ENCODE peak calls at places on chromosomes 4 and X, in six cellular contexts. U, C, L, Y, B and J are unnamed samples.

GRCh38 chr4:14403132-14403531 is 599.1 kb upstream of the CPEB2 start:
- DNase-seq in B (no peak), L (no peak), Y (no peak), C (no peak), U (no peak), J (no peak)

GRCh38 chr4:37726666-37727065 is 40.5 kb upstream of the RELL1 start:
- DNase-seq in C (no peak), Y (no peak), B (no peak), L (no peak), U (no peak), J (peak; percentile 48)

GRCh38 chr4:179989975-179990374 is 2253.2 kb upstream of the TENM3 start:
- DNase-seq in L (no peak), Y (no peak), C (no peak), U (no peak), B (no peak), J (no peak)

GRCh38 chr4:41169256-41169655 is 45.1 kb downstream of the APBB2 start:
- DNase-seq in B (no peak), U (no peak), L (no peak), Y (no peak), C (no peak), J (no peak)

GRCh38 chrX:39982927-39983326 is 114.8 kb downstream of the BCOR start:
- DNase-seq in U (no peak), Y (no peak), B (no peak), L (no peak), C (no peak), J (no peak)

GRCh38 chrX:107537815-107538214 is 88.4 kb downstream of the FRMPD3 start:
- DNase-seq in Y (no peak), B (peak; percentile 31), C (no peak), L (peak; percentile 29), U (peak; percentile 66), J (peak; percentile 50)

GRCh38 chr4:176753049-176753448 is 39.7 kb downstream of the VEGFC start:
- DNase-seq in C (no peak), L (peak; percentile 50), U (no peak), Y (no peak), B (no peak), J (peak; percentile 95)

GRCh38 chrX:46599051-46599560 is 25.5 kb downstream of the CHST7 start:
- DNase-seq in U (no peak), L (no peak), Y (no peak), B (no peak), C (no peak), J (peak; percentile 40)

GRCh38 chrX:38868941-38869378 is 67.7 kb downstream of the MID1IP1 start:
- DNase-seq in Y (peak; percentile 61), C (peak; percentile 26), L (peak; percentile 1), B (no peak), U (no peak), J (peak; percentile 75)

GRCh38 chrX:74550295-74550802 is 64.1 kb downstream of the RLIM start:
- DNase-seq in B (peak; percentile 51), C (peak; percentile 50), U (peak; percentile 81), Y (peak; percentile 67), L (peak; percentile 77), J (peak; percentile 67)

GRCh38 chr4:94413085-94413685 is 38.6 kb upstream of the PDLIM5 start:
- DNase-seq in C (no peak), B (no peak), U (no peak), L (no peak), Y (no peak), J (peak; percentile 26)

GRCh38 chrX:39493168-39493567 is 604.6 kb downstream of the BCOR start:
- DNase-seq in U (no peak), Y (no peak), C (no peak), B (no peak), L (no peak), J (no peak)

GRCh38 chrX:107562482-107562881 is 65.8 kb upstream of the PRPS1 start:
- DNase-seq in B (no peak), L (no peak), Y (no peak), U (no peak), C (no peak), J (peak; percentile 88)

GRCh38 chrX:114924846-114925245 is 92.6 kb downstream of the IL13RA2 start:
- DNase-seq in Y (no peak), L (no peak), U (no peak), C (no peak), B (no peak), J (peak; percentile 44)

GRCh38 chrX:15943393-15943792 is 88.8 kb upstream of the AP1S2 start:
- DNase-seq in U (no peak), B (no peak), L (no peak), Y (no peak), C (no peak), J (no peak)

GRCh38 chr4:149291463-149291862 is 524.2 kb downstream of the IQCM start:
- DNase-seq in Y (no peak), C (no peak), U (no peak), L (peak; percentile 13), B (no peak), J (peak; percentile 43)

GRCh38 chr4:112517067-112517588 is 1.1 kb upstream of the NEUROG2 start:
- DNase-seq in C (no peak), B (no peak), Y (no peak), U (no peak), L (no peak), J (no peak)

GRCh38 chrX:47568656-47569295 is 7.8 kb downstream of the ARAF start:
- DNase-seq in C (no peak), Y (no peak), B (no peak), L (no peak), U (peak; percentile 48), J (no peak)

GRCh38 chr4:22668301-22668700 is 24.4 kb upstream of the GBA3 start:
- DNase-seq in B (no peak), C (no peak), Y (no peak), L (no peak), U (no peak), J (peak; percentile 22)

GRCh38 chr4:46505131-46505530 is 115.2 kb upstream of the GABRA2 start:
- DNase-seq in C (no peak), Y (no peak), B (no peak), U (no peak), L (no peak), J (no peak)

GRCh38 chr4:46506876-46507275 is 116.9 kb upstream of the GABRA2 start:
- DNase-seq in B (no peak), Y (no peak), C (no peak), L (no peak), U (no peak), J (no peak)

GRCh38 chr4:46503739-46504138 is 113.8 kb upstream of the GABRA2 start:
- DNase-seq in B (no peak), U (no peak), L (no peak), C (no peak), Y (no peak), J (no peak)

DNA sequence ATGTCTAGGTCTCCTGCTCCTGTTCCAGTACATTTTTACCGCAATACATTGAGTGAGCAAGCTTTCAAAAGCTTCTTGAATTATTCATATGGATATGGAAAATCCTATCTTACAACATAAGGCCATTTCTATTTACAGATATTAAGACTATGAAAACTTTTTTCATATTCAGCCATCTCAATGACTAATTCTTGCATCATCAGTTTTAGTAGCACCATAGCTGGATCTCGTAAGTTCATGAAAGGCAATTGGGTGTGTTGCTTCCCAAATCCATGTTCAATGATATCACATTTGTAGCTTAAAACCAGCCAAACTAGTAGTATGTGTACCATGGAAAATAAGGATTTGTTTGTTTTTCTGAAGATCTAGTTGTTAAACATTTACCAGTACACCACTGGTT is 118.3 kb upstream of the GABRA2 start:
- DNase-seq in L (no peak), Y (no peak), B (no peak), U (no peak), C (no peak), J (no peak)
- H3K4me3 ChIP-seq in L (no peak overlapping the region), Y (no peak overlapping the region), B (no peak overlapping the region), U (no peak overlapping the region), C (no peak overlapping the region), J (no peak overlapping the region)

GRCh38 chrX:154396948-154397887 is 959 bp upstream of the RPL10 start:
- DNase-seq in B (no peak), L (peak; percentile 61), U (peak; percentile 82), C (peak; percentile 49), Y (peak; percentile 71), J (peak; percentile 46)
- TF ChIP-seq POLR2A in B (no peak), L (no peak), U (peak; percentile 49), C (no peak), Y (peak; percentile 32), J (no peak)

GRCh38 chr4:78926825-78927224 is 12.4 kb downstream of the PAQR3 start:
- DNase-seq in U (no peak), L (no peak), B (no peak), C (no peak), Y (no peak), J (no peak)

GRCh38 chr4:78922207-78922606 is 17.0 kb downstream of the PAQR3 start:
- DNase-seq in Y (no peak), C (no peak), B (no peak), L (no peak), U (no peak), J (peak; percentile 83)

GRCh38 chr4:78928835-78929234 is 10.4 kb downstream of the PAQR3 start:
- DNase-seq in L (no peak), U (no peak), C (no peak), Y (no peak), B (no peak), J (no peak)

DNA sequence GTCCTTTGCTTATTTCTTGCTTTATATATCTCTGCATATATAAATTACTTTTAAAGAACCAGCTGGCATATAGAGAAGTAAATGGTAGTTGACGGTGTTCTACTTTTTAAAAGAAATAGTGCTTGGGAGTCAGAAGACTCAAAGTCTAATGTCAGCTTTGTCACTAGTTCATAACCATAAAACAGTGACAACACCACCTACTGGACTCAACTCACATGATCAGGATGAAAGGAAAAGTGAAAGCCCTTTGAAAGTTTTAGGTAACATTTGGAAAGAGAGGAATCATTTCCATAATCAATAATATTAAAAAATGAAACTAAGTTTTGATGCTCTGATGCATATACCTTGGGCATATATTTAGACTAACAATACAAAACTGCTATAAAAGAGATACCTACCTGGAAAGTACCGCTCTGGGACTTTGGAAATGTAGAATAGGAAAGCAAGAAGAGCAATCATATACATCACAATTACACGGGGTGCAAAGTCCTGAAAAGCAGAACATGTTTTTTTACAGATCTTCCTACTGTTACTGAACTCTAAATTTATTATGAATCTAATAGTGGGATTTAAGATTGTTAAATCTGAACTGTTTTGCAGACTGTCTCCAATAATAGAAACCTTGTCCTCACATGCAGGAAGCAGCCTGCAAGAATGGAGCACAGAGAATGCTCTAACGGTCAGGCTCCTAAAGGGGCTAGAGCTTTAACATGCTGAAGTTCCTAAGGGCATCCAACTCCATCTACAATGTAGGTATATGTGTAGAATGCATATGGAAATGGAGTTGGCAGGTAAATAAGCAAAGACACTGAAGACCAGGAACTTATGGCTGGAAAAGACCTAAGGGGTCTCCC is 15.6 kb downstream of the PAQR3 start:
- DNase-seq in Y (no peak), C (no peak), L (peak; percentile 8), B (no peak), U (peak; percentile 4), J (no peak)
- H3K4me3 ChIP-seq in Y (no peak overlapping the region), C (no peak overlapping the region), L (no peak overlapping the region), B (no peak overlapping the region), U (no peak overlapping the region), J (no peak overlapping the region)

DNA sequence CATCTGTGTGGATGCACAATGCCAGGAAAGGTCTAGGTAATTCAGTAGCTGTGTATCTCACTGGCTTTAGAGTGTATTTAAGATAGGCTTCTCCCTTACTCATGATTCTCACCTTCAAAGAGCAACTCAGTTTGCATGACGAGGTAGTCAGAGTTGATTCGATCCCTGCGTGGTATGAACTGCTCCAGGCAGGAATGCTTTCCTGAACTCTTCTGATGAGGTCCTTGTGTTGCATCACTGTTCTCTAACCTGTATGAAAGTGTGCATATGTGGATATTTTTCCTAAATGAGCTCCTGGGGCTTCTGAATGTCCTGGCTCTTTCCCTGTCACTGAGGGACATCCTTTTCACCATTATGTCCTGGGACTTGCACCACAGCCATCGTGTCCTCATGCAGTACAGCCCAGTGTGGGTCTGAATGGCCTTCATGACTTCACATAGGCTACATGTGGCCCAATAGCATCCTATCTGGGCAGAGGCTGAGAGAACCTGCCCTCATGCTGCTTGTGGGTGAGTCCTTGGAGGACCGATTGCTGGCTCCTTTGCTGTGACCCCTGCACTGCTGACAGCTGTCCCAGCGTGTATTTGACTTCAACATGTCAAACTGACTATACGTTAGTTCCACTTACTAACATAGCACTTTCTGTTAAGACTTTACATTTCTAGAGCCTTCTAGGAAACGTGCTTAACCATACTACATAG is 65.3 kb upstream of the WDR1 start:
- DNase-seq in B (no peak), U (no peak), Y (no peak), L (no peak), C (no peak), J (no peak)
- TF ChIP-seq POLR2A in B (no peak), U (no peak), Y (no peak), L (no peak), C (no peak), J (no peak)